ENCODE peak calls at places on chromosomes 12 and 14, in seven cellular contexts. One of them, this sample, is unnamed.

GRCh38 chr12:67269632-67270578 is 747 bp downstream of the CAND1 start:
- DNase-seq in mucosa of descending colon: peak
- DNase-seq in cardiac muscle cell: peak
- DNase-seq in kidney epithelial cell: no peak
- DNase-seq in CD14-positive monocyte: no peak
- DNase-seq in neural crest cell: peak
- DNase-seq in astrocyte of the cerebellum: no peak
- DNase-seq in this sample: peak

GRCh38 chr12:74980510-74980909 is 229.1 kb downstream of the KCNC2 start:
- DNase-seq in neural crest cell: no peak
- DNase-seq in astrocyte of the cerebellum: no peak
- DNase-seq in CD14-positive monocyte: no peak
- DNase-seq in kidney epithelial cell: peak
- DNase-seq in mucosa of descending colon: peak
- DNase-seq in cardiac muscle cell: no peak
- DNase-seq in this sample: no peak

GRCh38 chr12:123056053-123056452 is 75.6 kb downstream of the ARL6IP4 start:
- DNase-seq in astrocyte of the cerebellum: no peak
- DNase-seq in kidney epithelial cell: no peak
- DNase-seq in neural crest cell: no peak
- DNase-seq in CD14-positive monocyte: no peak
- DNase-seq in cardiac muscle cell: no peak
- DNase-seq in mucosa of descending colon: no peak
- DNase-seq in this sample: no peak

GRCh38 chr14:103014466-103015319 is 42.7 kb downstream of the CDC42BPB start:
- DNase-seq in cardiac muscle cell: peak
- DNase-seq in neural crest cell: no peak
- DNase-seq in CD14-positive monocyte: no peak
- DNase-seq in kidney epithelial cell: no peak
- DNase-seq in mucosa of descending colon: no peak
- DNase-seq in astrocyte of the cerebellum: peak
- DNase-seq in this sample: no peak

GRCh38 chr12:113852695-113853490 is 113.2 kb downstream of the RBM19 start:
- DNase-seq in CD14-positive monocyte: no peak
- DNase-seq in astrocyte of the cerebellum: peak
- DNase-seq in neural crest cell: no peak
- DNase-seq in mucosa of descending colon: no peak
- DNase-seq in kidney epithelial cell: no peak
- DNase-seq in cardiac muscle cell: no peak
- DNase-seq in this sample: no peak

GRCh38 chr12:56165369-56165768 is 7.2 kb downstream of the MYL6 start:
- DNase-seq in neural crest cell: no peak
- DNase-seq in kidney epithelial cell: no peak
- DNase-seq in astrocyte of the cerebellum: no peak
- DNase-seq in mucosa of descending colon: no peak
- DNase-seq in cardiac muscle cell: no peak
- DNase-seq in CD14-positive monocyte: no peak
- DNase-seq in this sample: no peak

GRCh38 chr12:112482734-112483133 is 64.0 kb downstream of the PTPN11 start:
- DNase-seq in CD14-positive monocyte: no peak
- DNase-seq in mucosa of descending colon: no peak
- DNase-seq in neural crest cell: no peak
- DNase-seq in cardiac muscle cell: no peak
- DNase-seq in kidney epithelial cell: no peak
- DNase-seq in astrocyte of the cerebellum: no peak
- DNase-seq in this sample: no peak

GRCh38 chr14:97975960-97976359 is 1178.8 kb downstream of the VRK1 start:
- DNase-seq in neural crest cell: no peak
- DNase-seq in mucosa of descending colon: no peak
- DNase-seq in cardiac muscle cell: no peak
- DNase-seq in kidney epithelial cell: no peak
- DNase-seq in CD14-positive monocyte: no peak
- DNase-seq in astrocyte of the cerebellum: no peak
- DNase-seq in this sample: no peak

GRCh38 chr12:131617179-131617578 is 93.7 kb upstream of the SFSWAP start:
- DNase-seq in kidney epithelial cell: no peak
- DNase-seq in CD14-positive monocyte: no peak
- DNase-seq in neural crest cell: no peak
- DNase-seq in mucosa of descending colon: no peak
- DNase-seq in cardiac muscle cell: no peak
- DNase-seq in astrocyte of the cerebellum: no peak
- DNase-seq in this sample: no peak

GRCh38 chr12:91123236-91123635 is 11.9 kb upstream of the LUM start:
- DNase-seq in kidney epithelial cell: no peak
- DNase-seq in astrocyte of the cerebellum: no peak
- DNase-seq in cardiac muscle cell: no peak
- DNase-seq in mucosa of descending colon: no peak
- DNase-seq in CD14-positive monocyte: no peak
- DNase-seq in neural crest cell: no peak
- DNase-seq in this sample: no peak

GRCh38 chr14:99581371-99581770 is 22.6 kb downstream of the CCDC85C start:
- DNase-seq in neural crest cell: peak
- DNase-seq in cardiac muscle cell: no peak
- DNase-seq in astrocyte of the cerebellum: no peak
- DNase-seq in mucosa of descending colon: no peak
- DNase-seq in CD14-positive monocyte: no peak
- DNase-seq in kidney epithelial cell: no peak
- DNase-seq in this sample: no peak

GRCh38 chr12:42143401-42144173 is 1.1 kb downstream of the GXYLT1 start:
- DNase-seq in kidney epithelial cell: no peak
- DNase-seq in neural crest cell: no peak
- DNase-seq in cardiac muscle cell: peak
- DNase-seq in mucosa of descending colon: peak
- DNase-seq in CD14-positive monocyte: no peak
- DNase-seq in astrocyte of the cerebellum: no peak
- DNase-seq in this sample: no peak

GRCh38 chr12:116276433-116277216 is 868 bp downstream of the MED13L start:
- DNase-seq in cardiac muscle cell: peak
- DNase-seq in kidney epithelial cell: no peak
- DNase-seq in CD14-positive monocyte: peak
- DNase-seq in mucosa of descending colon: peak
- DNase-seq in neural crest cell: peak
- DNase-seq in astrocyte of the cerebellum: peak
- DNase-seq in this sample: peak

GRCh38 chr12:124535066-124535740 is 32.2 kb downstream of the NCOR2 start:
- DNase-seq in mucosa of descending colon: no peak
- DNase-seq in kidney epithelial cell: no peak
- DNase-seq in CD14-positive monocyte: no peak
- DNase-seq in astrocyte of the cerebellum: no peak
- DNase-seq in cardiac muscle cell: no peak
- DNase-seq in neural crest cell: no peak
- DNase-seq in this sample: no peak

GRCh38 chr12:105257321-105257728 is 21.4 kb upstream of the APPL2 start:
- DNase-seq in CD14-positive monocyte: no peak
- DNase-seq in cardiac muscle cell: peak
- DNase-seq in kidney epithelial cell: peak
- DNase-seq in neural crest cell: no peak
- DNase-seq in astrocyte of the cerebellum: peak
- DNase-seq in mucosa of descending colon: no peak
- DNase-seq in this sample: no peak

GRCh38 chr12:100346660-100347059 is 10.2 kb upstream of the SLC17A8 start:
- DNase-seq in neural crest cell: no peak
- DNase-seq in mucosa of descending colon: no peak
- DNase-seq in kidney epithelial cell: no peak
- DNase-seq in CD14-positive monocyte: no peak
- DNase-seq in astrocyte of the cerebellum: no peak
- DNase-seq in cardiac muscle cell: peak
- DNase-seq in this sample: no peak

GRCh38 chr14:50647282-50647681 is 20.8 kb downstream of the SAV1 start:
- DNase-seq in mucosa of descending colon: no peak
- DNase-seq in astrocyte of the cerebellum: no peak
- DNase-seq in CD14-positive monocyte: no peak
- DNase-seq in cardiac muscle cell: no peak
- DNase-seq in neural crest cell: no peak
- DNase-seq in kidney epithelial cell: no peak
- DNase-seq in this sample: no peak

GRCh38 chr12:94186461-94187237 is 38.3 kb downstream of the PLXNC1 start:
- DNase-seq in mucosa of descending colon: no peak
- DNase-seq in cardiac muscle cell: peak
- DNase-seq in CD14-positive monocyte: no peak
- DNase-seq in neural crest cell: peak
- DNase-seq in astrocyte of the cerebellum: peak
- DNase-seq in kidney epithelial cell: peak
- DNase-seq in this sample: peak

GRCh38 chr12:92570056-92570753 is 132.6 kb upstream of the PLEKHG7 start:
- DNase-seq in CD14-positive monocyte: no peak
- DNase-seq in neural crest cell: peak
- DNase-seq in kidney epithelial cell: no peak
- DNase-seq in mucosa of descending colon: peak
- DNase-seq in cardiac muscle cell: peak
- DNase-seq in astrocyte of the cerebellum: peak
- DNase-seq in this sample: peak

GRCh38 chr14:103031956-103032355 is 25.4 kb downstream of the CDC42BPB start:
- DNase-seq in kidney epithelial cell: no peak
- DNase-seq in mucosa of descending colon: peak
- DNase-seq in CD14-positive monocyte: peak
- DNase-seq in cardiac muscle cell: no peak
- DNase-seq in astrocyte of the cerebellum: no peak
- DNase-seq in neural crest cell: no peak
- DNase-seq in this sample: no peak

GRCh38 chr12:123384318-123384993 is 524 bp downstream of the KMT5A start:
- DNase-seq in neural crest cell: no peak
- DNase-seq in CD14-positive monocyte: no peak
- DNase-seq in kidney epithelial cell: no peak
- DNase-seq in astrocyte of the cerebellum: no peak
- DNase-seq in cardiac muscle cell: no peak
- DNase-seq in mucosa of descending colon: no peak
- DNase-seq in this sample: peak

DNA sequence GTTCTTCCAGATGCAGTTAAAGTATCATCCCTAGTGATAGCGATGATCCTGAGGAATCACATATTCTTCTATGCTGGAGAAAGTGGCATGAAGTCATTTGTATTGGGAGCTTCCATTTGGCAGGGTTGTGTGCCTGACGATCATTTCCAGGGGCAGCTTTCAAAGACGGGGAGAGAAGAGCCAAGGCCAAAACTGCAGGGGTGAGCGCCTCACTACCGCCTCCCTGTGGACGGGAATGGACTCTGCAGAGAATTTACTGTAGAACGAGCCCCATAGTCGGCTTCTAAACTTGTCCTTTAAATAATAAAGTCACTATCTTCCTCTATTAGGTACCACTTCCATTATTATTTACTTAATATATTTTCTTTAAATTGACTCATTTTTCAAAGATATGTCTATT is 555.9 kb upstream of the TMEM132C start:
- DNase-seq in CD14-positive monocyte: no peak
- DNase-seq in mucosa of descending colon: no peak
- DNase-seq in astrocyte of the cerebellum: no peak
- DNase-seq in kidney epithelial cell: no peak
- DNase-seq in cardiac muscle cell: no peak
- DNase-seq in neural crest cell: peak
- DNase-seq in this sample: no peak
- TF ChIP-seq CTCF in CD14-positive monocyte: peak
- TF ChIP-seq CTCF in mucosa of descending colon: no peak
- TF ChIP-seq CTCF in astrocyte of the cerebellum: peak
- TF ChIP-seq CTCF in kidney epithelial cell: peak
- TF ChIP-seq CTCF in cardiac muscle cell: no peak
- TF ChIP-seq CTCF in neural crest cell: peak
- TF ChIP-seq CTCF in this sample: peak

DNA sequence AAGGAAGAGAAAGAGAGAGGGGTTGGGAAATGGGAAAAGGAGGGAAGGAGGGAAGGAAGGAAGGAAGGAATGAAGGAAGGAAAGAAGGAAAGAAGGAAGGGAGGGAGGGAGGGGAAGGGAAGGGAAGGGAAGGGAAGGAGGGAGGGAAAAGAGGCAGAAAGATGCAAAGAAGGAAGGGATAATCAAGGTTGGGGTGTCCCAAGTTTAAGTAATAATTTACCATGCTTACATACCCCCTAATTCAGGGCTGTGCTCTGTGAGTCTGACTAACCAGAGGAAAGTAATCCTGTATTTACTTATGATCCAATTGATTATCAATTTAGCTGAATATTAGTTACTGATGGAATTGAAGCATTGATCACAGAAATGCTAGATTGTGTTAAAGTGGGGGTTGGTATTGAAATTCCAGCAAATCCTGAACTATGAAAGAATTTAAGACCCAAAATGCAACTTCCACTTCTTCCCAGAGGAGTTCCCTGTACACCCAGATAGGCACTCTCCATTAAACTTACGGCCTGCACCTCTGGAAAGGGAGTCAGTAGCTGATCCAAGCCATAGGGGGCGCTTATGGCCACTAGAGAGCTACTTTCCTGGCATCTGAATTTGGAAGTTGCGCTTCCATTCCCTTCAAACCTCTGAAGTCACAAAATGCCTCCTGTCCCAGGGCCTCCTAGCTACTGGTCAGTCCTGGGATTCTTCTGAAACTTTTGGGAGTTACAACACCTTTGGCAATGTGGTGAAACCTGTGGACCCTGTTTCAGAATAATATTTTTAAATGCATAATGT is 162.7 kb upstream of the PWP1 start:
- DNase-seq in cardiac muscle cell: no peak
- DNase-seq in neural crest cell: peak
- DNase-seq in astrocyte of the cerebellum: no peak
- DNase-seq in mucosa of descending colon: no peak
- DNase-seq in CD14-positive monocyte: no peak
- DNase-seq in kidney epithelial cell: no peak
- DNase-seq in this sample: no peak
- TF ChIP-seq CTCF in cardiac muscle cell: no peak
- TF ChIP-seq CTCF in neural crest cell: peak
- TF ChIP-seq CTCF in astrocyte of the cerebellum: peak
- TF ChIP-seq CTCF in mucosa of descending colon: no peak
- TF ChIP-seq CTCF in CD14-positive monocyte: no peak
- TF ChIP-seq CTCF in kidney epithelial cell: peak
- TF ChIP-seq CTCF in this sample: peak

GRCh38 chr12:20309504-20310148 is 58.7 kb upstream of the PDE3A start:
- DNase-seq in mucosa of descending colon: no peak
- DNase-seq in astrocyte of the cerebellum: no peak
- DNase-seq in CD14-positive monocyte: no peak
- DNase-seq in cardiac muscle cell: no peak
- DNase-seq in neural crest cell: no peak
- DNase-seq in kidney epithelial cell: no peak
- DNase-seq in this sample: no peak

GRCh38 chr12:20300457-20300856 is 67.9 kb upstream of the PDE3A start:
- DNase-seq in neural crest cell: no peak
- DNase-seq in astrocyte of the cerebellum: no peak
- DNase-seq in CD14-positive monocyte: no peak
- DNase-seq in mucosa of descending colon: no peak
- DNase-seq in kidney epithelial cell: no peak
- DNase-seq in cardiac muscle cell: no peak
- DNase-seq in this sample: no peak

GRCh38 chr12:20305470-20305869 is 62.9 kb upstream of the PDE3A start:
- DNase-seq in cardiac muscle cell: no peak
- DNase-seq in kidney epithelial cell: no peak
- DNase-seq in CD14-positive monocyte: no peak
- DNase-seq in neural crest cell: no peak
- DNase-seq in astrocyte of the cerebellum: no peak
- DNase-seq in mucosa of descending colon: no peak
- DNase-seq in this sample: no peak
- TF ChIP-seq CTCF in cardiac muscle cell: no peak
- TF ChIP-seq CTCF in kidney epithelial cell: no peak
- TF ChIP-seq CTCF in CD14-positive monocyte: no peak
- TF ChIP-seq CTCF in neural crest cell: no peak
- TF ChIP-seq CTCF in astrocyte of the cerebellum: no peak
- TF ChIP-seq CTCF in mucosa of descending colon: no peak
- TF ChIP-seq CTCF in this sample: no peak

DNA sequence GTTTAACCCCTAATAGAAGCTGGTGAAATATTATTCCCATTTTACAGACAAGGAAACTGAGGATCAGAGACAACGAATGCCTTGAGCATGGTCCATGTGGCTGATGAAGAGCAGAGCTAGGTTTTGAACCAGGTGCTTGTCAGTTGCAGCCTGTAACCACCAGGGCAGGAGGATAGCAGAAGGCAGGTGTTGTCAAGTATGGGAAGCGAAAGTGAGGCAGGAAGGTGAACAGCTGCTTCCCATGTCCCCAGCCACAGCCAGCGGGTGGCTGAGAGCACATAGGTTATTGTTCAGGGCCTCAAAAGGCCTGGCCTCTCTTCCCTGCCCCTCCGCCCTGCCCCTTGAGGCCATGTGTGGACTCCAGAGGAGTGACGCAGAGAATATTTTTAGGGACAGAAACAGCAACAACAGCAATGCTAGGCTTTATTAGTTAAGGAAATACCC is 39.6 kb downstream of the IQSEC3 start:
- DNase-seq in astrocyte of the cerebellum: no peak
- DNase-seq in cardiac muscle cell: no peak
- DNase-seq in kidney epithelial cell: no peak
- DNase-seq in mucosa of descending colon: no peak
- DNase-seq in CD14-positive monocyte: no peak
- DNase-seq in neural crest cell: no peak
- DNase-seq in this sample: no peak
- TF ChIP-seq CTCF in astrocyte of the cerebellum: no peak
- TF ChIP-seq CTCF in cardiac muscle cell: no peak
- TF ChIP-seq CTCF in kidney epithelial cell: no peak
- TF ChIP-seq CTCF in mucosa of descending colon: no peak
- TF ChIP-seq CTCF in CD14-positive monocyte: no peak
- TF ChIP-seq CTCF in neural crest cell: peak
- TF ChIP-seq CTCF in this sample: peak